ENCODE peak calls at places on chromosome X, in ten cellular contexts. Z is H9; R is neural progenitor cell; D is iPS DF 6.9; G is upper lobe of right lung; P is PC-3; K is AG04450; Q is adrenal gland; Y is SJSA1; L is CD8-positive, alpha-beta memory T cell. C is an unnamed sample.
A peak's percentile ranks its signal among the peaks of the same experiment; 100 is the strongest.

GRCh38 chrX:134936542-134936941 is 54.2 kb upstream of the SMIM10 start:
- DNase-seq in Z (no peak), G (no peak), Q (no peak), Y (peak; percentile 45), P (peak; percentile 64), L (no peak), D (no peak), R (no peak), K (peak; percentile 21), C (no peak)

GRCh38 chrX:151776936-151777335 is 42.4 kb downstream of the CNGA2 start:
- DNase-seq in K (no peak), Q (no peak), L (no peak), P (no peak), Y (no peak), G (no peak), D (no peak), Z (no peak), R (no peak), C (no peak)

GRCh38 chrX:44447214-44447613 is 95.4 kb downstream of the FUNDC1 start:
- DNase-seq in Q (no peak), Y (no peak), L (no peak), Z (no peak), D (no peak), P (no peak), G (no peak), K (no peak), R (no peak), C (no peak)

GRCh38 chrX:2679534-2680485 is 11.3 kb upstream of the CD99 start:
- DNase-seq in R (no peak), K (no peak), L (no peak), Q (no peak), Y (no peak), P (no peak), Z (no peak), D (no peak), G (no peak), C (no peak)

GRCh38 chrX:66675541-66675940 is 36.7 kb upstream of the EDA2R start:
- DNase-seq in K (no peak), Q (no peak), G (no peak), Z (no peak), D (no peak), R (no peak), Y (no peak), L (no peak), P (no peak), C (no peak)

GRCh38 chrX:46543441-46543840 is 1.8 kb downstream of the ZNF674 start:
- DNase-seq in Q (no peak), L (no peak), R (no peak), Z (no peak), G (no peak), Y (no peak), P (no peak), K (no peak), D (no peak), C (no peak)

GRCh38 chrX:42096262-42096939 is 173.0 kb upstream of the CASK start:
- DNase-seq in Q (no peak), Y (peak; percentile 28), K (peak; percentile 51), D (no peak), L (no peak), Z (no peak), R (no peak), P (peak; percentile 67), G (peak; percentile 58), C (no peak)

GRCh38 chrX:153327561-153327960 is 6.0 kb upstream of the PNMA6F start:
- DNase-seq in Z (no peak), L (no peak), Y (no peak), R (no peak), Q (no peak), K (no peak), P (no peak), D (no peak), G (no peak), C (no peak)

GRCh38 chrX:48472851-48473717 is 2.9 kb upstream of the FTSJ1 start:
- DNase-seq in D (no peak), P (no peak), R (peak; percentile 54), G (no peak), K (no peak), Q (no peak), Z (no peak), L (no peak), Y (no peak), C (no peak)

GRCh38 chrX:155857561-155857960 is 23.6 kb upstream of the VAMP7 start:
- DNase-seq in Z (peak; percentile 30), K (no peak), D (no peak), R (no peak), L (no peak), Q (no peak), G (no peak), Y (peak; percentile 14), P (peak; percentile 20), C (no peak)

GRCh38 chrX:40173662-40174593 is 76.2 kb upstream of the BCOR start:
- DNase-seq in P (peak; percentile 70), Y (peak; percentile 62), Q (peak; percentile 83), Z (peak; percentile 68), G (peak; percentile 83), R (peak; percentile 50), K (no peak), L (peak; percentile 44), D (no peak), C (peak; percentile 42)

GRCh38 chrX:95063554-95063953 is 1389.5 kb downstream of the FAM133A start:
- DNase-seq in G (no peak), Y (peak; percentile 16), R (no peak), Q (no peak), K (no peak), Z (no peak), L (no peak), D (no peak), P (peak; percentile 29), C (no peak)

GRCh38 chrX:13142891-13143290 is 98.5 kb upstream of the FAM9C start:
- DNase-seq in D (no peak), P (no peak), K (no peak), G (no peak), R (no peak), Z (no peak), Y (no peak), L (no peak), Q (no peak), C (no peak)
- H3K27ac ChIP-seq in D (no peak overlapping the region), P (no peak overlapping the region), K (no peak overlapping the region), G (no peak overlapping the region), R (no peak overlapping the region), Z (no peak overlapping the region), Y (no peak overlapping the region), L (no peak overlapping the region), Q (no peak overlapping the region), C (no peak overlapping the region)

GRCh38 chrX:129957241-129958099 is 25.0 kb upstream of the BCORL1 start:
- DNase-seq in R (peak; percentile 79), K (no peak), Z (peak; percentile 80), G (peak; percentile 89), Q (peak; percentile 70), D (no peak), Y (peak; percentile 34), P (peak; percentile 11), L (no peak), C (no peak)
- H3K27ac ChIP-seq in R (no peak overlapping the region), K (no peak overlapping the region), Z (no peak overlapping the region), G (peak overlapping the region; percentile 74), Q (peak overlapping the region; percentile 40), D (no peak overlapping the region), Y (peak overlapping the region; percentile 35), P (no peak overlapping the region), L (peak overlapping the region; percentile 54), C (no peak overlapping the region)

GRCh38 chrX:13121020-13121419 is 76.6 kb upstream of the FAM9C start:
- DNase-seq in K (no peak), D (no peak), L (no peak), Y (no peak), Z (no peak), Q (no peak), P (no peak), G (no peak), R (no peak), C (no peak)

GRCh38 chrX:13125188-13125587 is 80.8 kb upstream of the FAM9C start:
- DNase-seq in D (no peak), R (no peak), Q (peak; percentile 55), Z (no peak), L (no peak), P (no peak), Y (no peak), G (no peak), K (no peak), C (no peak)

GRCh38 chrX:13120017-13120416 is 75.6 kb upstream of the FAM9C start:
- DNase-seq in P (peak; percentile 19), R (peak; percentile 9), Q (peak; percentile 29), K (no peak), D (no peak), Z (no peak), Y (peak; percentile 61), G (no peak), L (no peak), C (no peak)

GRCh38 chrX:13123857-13124345 is 79.5 kb upstream of the FAM9C start:
- DNase-seq in D (no peak), L (peak; percentile 10), Z (no peak), G (no peak), R (no peak), K (no peak), Y (peak; percentile 71), Q (no peak), P (peak; percentile 68), C (no peak)

DNA sequence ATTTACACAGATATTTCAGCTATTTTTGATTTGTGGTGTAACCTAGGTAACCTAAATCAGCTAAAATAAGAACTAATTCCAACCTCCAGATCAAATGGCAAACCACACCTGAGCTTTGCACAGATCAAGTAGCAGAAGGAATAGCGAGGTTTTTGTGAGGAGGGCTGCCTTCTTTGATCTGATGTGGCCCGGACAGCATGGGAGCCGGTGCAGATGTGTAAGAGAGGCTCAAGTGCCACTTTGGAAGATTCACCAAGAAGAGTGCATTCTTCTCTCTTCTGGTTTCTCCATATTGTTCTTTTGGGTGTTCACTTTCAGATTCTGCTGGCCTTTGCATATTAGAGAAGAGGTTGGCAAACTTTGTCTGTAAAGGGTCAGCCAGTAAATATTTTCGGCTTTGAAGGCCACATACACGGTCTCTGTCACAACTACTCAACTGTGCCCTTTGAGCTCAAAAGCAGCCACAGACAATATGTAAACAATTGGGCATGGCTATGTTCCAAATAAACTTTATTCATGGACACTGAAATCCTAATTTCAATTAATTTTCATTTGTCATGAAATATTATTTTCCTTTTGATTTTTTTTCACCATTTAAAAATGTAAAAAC is 78.9 kb upstream of the FAM9C start:
- DNase-seq in D (no peak), R (no peak), P (peak; percentile 20), Y (no peak), K (no peak), Z (no peak), L (no peak), G (no peak), Q (peak; percentile 17), C (no peak)
- H3K27ac ChIP-seq in D (no peak overlapping the region), R (no peak overlapping the region), P (peak overlapping the region; percentile 92), Y (peak overlapping the region; percentile 90), K (peak overlapping the region; percentile 52), Z (no peak overlapping the region), L (peak overlapping the region; percentile 24), G (peak overlapping the region; percentile 51), Q (peak overlapping the region; percentile 31), C (peak overlapping the region; percentile 42)

DNA sequence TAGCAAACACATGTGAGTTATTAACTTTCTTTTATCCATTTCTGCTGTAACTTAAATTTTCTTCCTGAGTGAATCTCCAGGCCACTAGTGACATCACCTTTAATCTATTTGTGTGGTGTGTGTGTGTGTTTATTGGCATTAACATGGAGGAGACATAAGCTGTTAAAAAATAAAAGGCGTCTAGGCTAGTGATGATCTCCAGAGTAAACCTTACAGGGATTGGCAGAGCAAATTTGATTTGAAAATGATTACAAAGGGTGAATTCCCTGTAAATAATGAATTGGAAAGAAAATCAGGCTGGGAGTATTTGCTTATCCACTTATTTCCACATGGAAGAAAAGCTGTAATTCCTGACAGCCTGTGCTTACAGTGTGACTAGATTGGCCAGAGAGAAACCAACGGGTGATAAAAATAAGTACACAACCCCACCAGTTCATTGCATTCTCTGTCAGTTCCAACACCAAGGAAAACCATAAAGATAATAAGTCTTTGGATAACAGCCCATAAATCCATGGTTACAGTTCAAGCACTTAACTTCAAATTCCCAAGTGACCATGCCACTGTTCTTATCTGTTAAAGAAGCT is 186.1 kb downstream of the ENOX2 start:
- DNase-seq in Y (no peak), D (no peak), K (no peak), P (peak; percentile 25), R (no peak), Z (no peak), G (no peak), Q (no peak), L (no peak), C (no peak)
- H3K27ac ChIP-seq in Y (no peak overlapping the region), D (no peak overlapping the region), K (no peak overlapping the region), P (peak overlapping the region; percentile 6), R (no peak overlapping the region), Z (no peak overlapping the region), G (no peak overlapping the region), Q (no peak overlapping the region), L (no peak overlapping the region), C (no peak overlapping the region)